ENCODE peak calls at places on chromosomes 11 and 22, in seven cellular contexts. H is iPS DF 6.9, W is posterior cingulate gyrus, A is RWPE2, Q is BE2C, R is neural crest cell, E is IMR-90. V is an unnamed sample.
A peak's percentile ranks its signal among the peaks of the same experiment; 100 is the strongest.

GRCh38 chr11:15180212-15180814 is 65.6 kb downstream of the INSC start:
- DNase-seq in Q (no peak), R (no peak), H (no peak), W (no peak), A (no peak), E (no peak), V (no peak)

GRCh38 chr11:72005347-72006260 is 6.9 kb downstream of the IL18BP start:
- DNase-seq in H (no peak), W (no peak), A (no peak), R (no peak), Q (no peak), E (no peak), V (no peak)

GRCh38 chr11:26017903-26018750 is 313.8 kb upstream of the ANO3 start:
- DNase-seq in W (no peak), A (no peak), E (no peak), H (no peak), R (no peak), Q (no peak), V (no peak)

GRCh38 chr11:75468534-75469340 is 35.7 kb upstream of the KLHL35 start:
- DNase-seq in R (peak; percentile 30), A (no peak), W (peak; percentile 59), E (peak; percentile 93), Q (peak; percentile 66), H (no peak), V (peak; percentile 73)

GRCh38 chr22:21025266-21025665 is 7.1 kb downstream of the SLC7A4 start:
- DNase-seq in Q (no peak), A (peak; percentile 51), R (no peak), E (no peak), W (no peak), H (no peak), V (no peak)

GRCh38 chr11:107689317-107690202 is 22.3 kb downstream of the SLN start:
- DNase-seq in R (peak; percentile 71), H (no peak), E (peak; percentile 51), W (peak; percentile 82), Q (peak; percentile 74), A (no peak), V (peak; percentile 26)

GRCh38 chr22:23538502-23538860 is 41.6 kb downstream of the IGLL1 start:
- DNase-seq in Q (no peak), E (no peak), A (no peak), R (no peak), H (no peak), W (peak; percentile 33), V (no peak)

GRCh38 chr22:46356496-46357185 is 21.1 kb downstream of the TRMU start:
- DNase-seq in W (peak; percentile 28), E (no peak), Q (no peak), A (no peak), R (no peak), H (no peak), V (no peak)

GRCh38 chr22:19291218-19291579 is 320 bp downstream of the CLTCL1 start:
- DNase-seq in H (no peak), Q (peak; percentile 53), W (no peak), A (peak; percentile 52), R (peak; percentile 29), E (no peak), V (no peak)

GRCh38 chr22:36125994-36126531 is 34.5 kb downstream of the APOL3 start:
- DNase-seq in E (no peak), A (no peak), H (no peak), Q (no peak), R (no peak), W (no peak), V (no peak)

GRCh38 chr11:132007184-132007583 is 636.8 kb downstream of the NTM start:
- DNase-seq in Q (no peak), R (no peak), A (no peak), E (no peak), W (no peak), H (no peak), V (no peak)

GRCh38 chr11:110989734-110990133 is 255.8 kb upstream of the POU2AF2 start:
- DNase-seq in H (no peak), W (no peak), A (no peak), Q (no peak), R (no peak), E (peak; percentile 90), V (peak; percentile 56)

GRCh38 chr11:126739499-126740145 is 260.9 kb downstream of the KIRREL3 start:
- DNase-seq in Q (no peak), W (no peak), R (no peak), E (peak; percentile 38), A (no peak), H (no peak), V (no peak)

GRCh38 chr22:35612903-35613302 is 4.2 kb downstream of the MB start:
- DNase-seq in H (no peak), Q (no peak), W (no peak), R (no peak), E (no peak), A (no peak), V (no peak)

GRCh38 chr22:49203091-49203862 is 624.4 kb downstream of the BRD1 start:
- DNase-seq in R (no peak), W (peak; percentile 45), Q (no peak), E (no peak), H (no peak), A (no peak), V (no peak)

GRCh38 chr11:29224739-29225384 is 792.0 kb downstream of the KCNA4 start:
- DNase-seq in H (no peak), Q (no peak), A (no peak), W (no peak), R (no peak), E (no peak), V (no peak)